ENCODE peak calls at places on chromosomes 12 and 14, in nine cellular contexts. V is amygdala; T is colonic mucosa; J is HCEC 1CT; X is astrocyte of the spinal cord; Y is stimulated activated CD8-positive, alpha-beta memory T cell treated with anti-CD3 and anti-CD28 coated beads, Interleukin-15, amount 100 ng/mL, for 24 hours; W is left ventricle myocardium inferior; Z is RWPE1; P is CD14-positive monocyte. N is an unnamed sample.
A peak's percentile ranks its signal among the peaks of the same experiment; 100 is the strongest.

GRCh38 chr12:49304161-49304560 is 9.2 kb downstream of the PRPH start:
- DNase-seq in V (no peak), T (no peak), J (peak; percentile 24), X (no peak), Y (no peak), W (no peak), Z (no peak), P (no peak), N (no peak)

GRCh38 chr12:11773889-11774677 is 124.6 kb downstream of the ETV6 start:
- DNase-seq in V (no peak), T (no peak), J (no peak), X (no peak), Y (no peak), W (no peak), Z (no peak), P (peak; percentile 61), N (peak; percentile 84)

GRCh38 chr14:103871596-103872480 is 24.5 kb upstream of the PPP1R13B start:
- DNase-seq in V (no peak), T (peak; percentile 92), J (no peak), X (no peak), Y (peak; percentile 67), W (peak; percentile 72), Z (peak; percentile 80), P (no peak), N (no peak)

GRCh38 chr12:50251619-50252300 is 31.6 kb downstream of the LIMA1 start:
- DNase-seq in V (no peak), T (no peak), J (no peak), X (no peak), Y (no peak), W (no peak), Z (no peak), P (no peak), N (no peak)

GRCh38 chr12:56046027-56046780 is 4.5 kb downstream of the RPS26 start:
- DNase-seq in V (no peak), T (no peak), J (no peak), X (no peak), Y (no peak), W (no peak), Z (no peak), P (no peak), N (no peak)

GRCh38 chr14:53741379-53742225 is 215.0 kb downstream of the BMP4 start:
- DNase-seq in V (no peak), T (no peak), J (no peak), X (no peak), Y (no peak), W (no peak), Z (no peak), P (no peak), N (no peak)

GRCh38 chr14:94485944-94486841 is 10.2 kb upstream of the SERPINA9 start:
- DNase-seq in V (peak; percentile 8), T (peak; percentile 28), J (peak; percentile 18), X (peak; percentile 50), Y (peak; percentile 37), W (peak; percentile 27), Z (peak; percentile 72), P (no peak), N (no peak)

GRCh38 chr12:111462134-111462821 is 56.6 kb downstream of the SH2B3 start:
- DNase-seq in V (no peak), T (no peak), J (peak; percentile 85), X (peak; percentile 39), Y (no peak), W (no peak), Z (no peak), P (no peak), N (no peak)

GRCh38 chr12:124442772-124443445 is 124.5 kb downstream of the NCOR2 start:
- DNase-seq in V (no peak), T (no peak), J (no peak), X (peak; percentile 87), Y (no peak), W (no peak), Z (no peak), P (no peak), N (no peak)

GRCh38 chr12:52337054-52337453 is 15.9 kb upstream of the KRT83 start:
- DNase-seq in V (no peak), T (no peak), J (no peak), X (no peak), Y (no peak), W (no peak), Z (no peak), P (no peak), N (no peak)

GRCh38 chr14:76900406-76901085 is 74.3 kb downstream of the LRRC74A start:
- DNase-seq in V (no peak), T (no peak), J (no peak), X (no peak), Y (no peak), W (no peak), Z (no peak), P (no peak), N (no peak)

GRCh38 chr12:6097384-6097783 is 27.1 kb downstream of the VWF start:
- DNase-seq in V (no peak), T (no peak), J (peak; percentile 72), X (peak; percentile 44), Y (no peak), W (no peak), Z (peak; percentile 37), P (no peak), N (no peak)

GRCh38 chr12:41819948-41820347 is 324.7 kb downstream of the GXYLT1 start:
- DNase-seq in V (no peak), T (no peak), J (no peak), X (no peak), Y (no peak), W (no peak), Z (no peak), P (no peak), N (no peak)